ENCODE peak calls at places on chromosome 15, in five cellular contexts. K is type B pancreatic cell, S is K562, H is transverse colon, T is LHCN-M2. U is an unnamed sample.

GRCh38 chr15:96325579-96326331 is 4.7 kb upstream of the NR2F2 start:
- DNase-seq in K (no peak), S (no peak), H (no peak), T (no peak), U (no peak)

GRCh38 chr15:67531379-67532059 is 10.6 kb downstream of the C15orf61 start:
- DNase-seq in K (no peak), S (no peak), H (no peak), T (peak; percentile 71), U (no peak)

GRCh38 chr15:45117327-45118130 is 3.4 kb downstream of the DUOXA2 start:
- DNase-seq in K (no peak), S (no peak), H (no peak), T (no peak), U (no peak)

GRCh38 chr15:69414702-69415161 is 583 bp downstream of the KIF23 start:
- DNase-seq in K (no peak), S (peak; percentile 57), H (peak; percentile 20), T (peak; percentile 91), U (no peak)

GRCh38 chr15:72902929-72903260 is 119.3 kb upstream of the ADPGK start:
- DNase-seq in K (no peak), S (no peak), H (no peak), T (no peak), U (no peak)

GRCh38 chr15:34336947-34337556 is 529 bp downstream of the SLC12A6 start:
- DNase-seq in K (no peak), S (no peak), H (peak; percentile 35), T (no peak), U (no peak)

GRCh38 chr15:89662893-89663673 is 7.8 kb upstream of the KIF7 start:
- DNase-seq in K (no peak), S (no peak), H (peak; percentile 87), T (peak; percentile 93), U (no peak)

GRCh38 chr15:25611603-25612002 is 172.8 kb upstream of the UBE3A start:
- DNase-seq in K (no peak), S (no peak), H (no peak), T (peak; percentile 54), U (no peak)

GRCh38 chr15:92617197-92618037 is 38.2 kb downstream of the FAM174B start:
- DNase-seq in K (no peak), S (peak; percentile 87), H (peak; percentile 71), T (peak; percentile 99), U (no peak)

GRCh38 chr15:44468713-44469385 is 41.4 kb downstream of the CTDSPL2 start:
- DNase-seq in K (no peak), S (no peak), H (no peak), T (peak; percentile 58), U (no peak)

GRCh38 chr15:78880242-78880533 is 7.5 kb downstream of the MORF4L1 start:
- DNase-seq in K (no peak), S (no peak), H (no peak), T (peak; percentile 64), U (no peak)

GRCh38 chr15:68801572-68802148 is 19.0 kb downstream of the ANP32A start:
- DNase-seq in K (no peak), S (no peak), H (no peak), T (no peak), U (no peak)

GRCh38 chr15:53869044-53869805 is 109.0 kb upstream of the UNC13C start:
- DNase-seq in K (no peak), S (peak; percentile 15), H (no peak), T (no peak), U (no peak)

GRCh38 chr15:58840048-58840447 is 68.9 kb downstream of the MINDY2 start:
- DNase-seq in K (no peak), S (no peak), H (no peak), T (no peak), U (no peak)

GRCh38 chr15:54660356-54660755 is 536.4 kb downstream of the RSL24D1 start:
- DNase-seq in K (no peak), S (no peak), H (no peak), T (peak; percentile 1), U (no peak)

GRCh38 chr15:26614734-26615133 is 158.1 kb downstream of the GABRB3 start:
- DNase-seq in K (no peak), S (no peak), H (no peak), T (no peak), U (no peak)

GRCh38 chr15:93467327-93467726 is 378.3 kb upstream of the RGMA start:
- DNase-seq in K (no peak), S (no peak), H (peak; percentile 20), T (no peak), U (no peak)

GRCh38 chr15:68650901-68651709 is 72.3 kb downstream of the CORO2B start:
- DNase-seq in K (peak; percentile 78), S (peak; percentile 91), H (peak; percentile 72), T (no peak), U (no peak)

GRCh38 chr15:51030649-51031316 is 63.9 kb downstream of the TNFAIP8L3 start:
- DNase-seq in K (no peak), S (no peak), H (no peak), T (peak; percentile 89), U (no peak)

GRCh38 chr15:48279608-48280007 is 51.6 kb upstream of the DUT start:
- DNase-seq in K (no peak), S (no peak), H (no peak), T (no peak), U (no peak)

GRCh38 chr15:48627260-48627969 is 18.1 kb downstream of the FBN1 start:
- DNase-seq in K (no peak), S (no peak), H (no peak), T (peak; percentile 84), U (no peak)

GRCh38 chr15:80076321-80077318 is 17.1 kb downstream of the ZFAND6 start:
- DNase-seq in K (no peak), S (no peak), H (no peak), T (no peak), U (no peak)

GRCh38 chr15:53880353-53880752 is 97.9 kb upstream of the UNC13C start:
- DNase-seq in K (no peak), S (no peak), H (no peak), T (no peak), U (no peak)

GRCh38 chr15:35783203-35783602 is 237.2 kb upstream of the DPH6 start:
- DNase-seq in K (no peak), S (no peak), H (no peak), T (no peak), U (no peak)

GRCh38 chr15:32671339-32672325 is 30.1 kb downstream of the SCG5 start:
- DNase-seq in K (no peak), S (no peak), H (no peak), T (no peak), U (no peak)

GRCh38 chr15:88249220-88249619 is 7.3 kb downstream of the NTRK3 start:
- DNase-seq in K (no peak), S (no peak), H (no peak), T (no peak), U (no peak)

GRCh38 chr15:85597155-85597815 is 197.4 kb downstream of the KLHL25 start:
- DNase-seq in K (no peak), S (no peak), H (no peak), T (no peak), U (no peak)

GRCh38 chr15:50315814-50316630 is 39.0 kb downstream of the GABPB1 start:
- DNase-seq in K (no peak), S (no peak), H (no peak), T (peak; percentile 43), U (no peak)

GRCh38 chr15:78838480-78838879 is 27.2 kb upstream of the ADAMTS7 start:
- DNase-seq in K (no peak), S (no peak), H (no peak), T (peak; percentile 24), U (no peak)

U was measured in vagina.